ENCODE peak calls at places on chromosomes 5 and 9, in ten cellular contexts. E is fibroblast of pulmonary artery, C is transverse colon, O is IMR-90, U is fibroblast of lung, G is body of pancreas, H is endodermal cell, R is AG04450, S is mucosa of descending colon, P is PC-3. W is an unnamed sample.

GRCh38 chr5:130874861-130875419 is 290.1 kb downstream of the HINT1 start:
- DNase-seq in C (no peak), U (no peak), H (no peak), G (no peak), P (no peak), E (no peak), S (no peak), O (no peak), R (no peak), W (no peak)

GRCh38 chr5:34450338-34450737 is 205.8 kb upstream of the RAI14 start:
- DNase-seq in G (no peak), R (no peak), U (no peak), S (no peak), H (no peak), O (no peak), E (no peak), P (no peak), C (no peak), W (no peak)

GRCh38 chr9:129166962-129167557 is 11.0 kb downstream of the IER5L start:
- DNase-seq in U (peak; percentile 75), E (peak; percentile 73), C (peak; percentile 92), S (peak; percentile 93), R (no peak), G (peak; percentile 94), P (peak; percentile 86), H (peak; percentile 86), O (peak; percentile 80), W (peak; percentile 72)

GRCh38 chr5:16976625-16977008 is 40.5 kb upstream of the MYO10 start:
- DNase-seq in G (no peak), S (no peak), O (no peak), R (no peak), U (no peak), C (no peak), P (no peak), E (no peak), H (no peak), W (no peak)

GRCh38 chr9:16410601-16411285 is 459.7 kb downstream of the BNC2 start:
- DNase-seq in S (no peak), U (no peak), G (no peak), R (no peak), O (peak; percentile 85), P (no peak), E (peak; percentile 37), C (no peak), H (no peak), W (peak; percentile 64)

GRCh38 chr9:69009708-69010107 is 4.2 kb downstream of the PRKACG start:
- DNase-seq in P (no peak), H (peak; percentile 1), G (no peak), O (no peak), S (no peak), U (no peak), E (no peak), R (no peak), C (no peak), W (no peak)

GRCh38 chr5:162393555-162393954 is 326.0 kb downstream of the GABRG2 start:
- DNase-seq in P (no peak), E (no peak), R (no peak), G (no peak), U (no peak), H (no peak), C (no peak), S (no peak), O (no peak), W (no peak)

GRCh38 chr5:14743601-14744295 is 79.2 kb downstream of the OTULIN start:
- DNase-seq in S (no peak), O (peak; percentile 77), G (no peak), U (peak; percentile 27), R (peak; percentile 32), H (no peak), E (peak; percentile 28), C (no peak), P (peak; percentile 71), W (peak; percentile 78)

GRCh38 chr5:88674262-88675158 is 208.5 kb downstream of the MEF2C start:
- DNase-seq in H (peak; percentile 89), U (no peak), S (peak; percentile 61), G (no peak), O (no peak), R (no peak), E (no peak), P (no peak), C (no peak), W (no peak)

GRCh38 chr9:107309271-107309670 is 26.2 kb downstream of the RAD23B start:
- DNase-seq in U (no peak), O (no peak), E (no peak), R (no peak), C (no peak), G (no peak), S (no peak), P (no peak), H (no peak), W (no peak)

GRCh38 chr5:15249152-15249551 is 250.8 kb upstream of the FBXL7 start:
- DNase-seq in U (peak; percentile 75), G (no peak), P (peak; percentile 69), R (peak; percentile 32), C (no peak), O (peak; percentile 84), H (no peak), E (peak; percentile 91), S (no peak), W (peak; percentile 37)

GRCh38 chr9:70120834-70121510 is 77.3 kb downstream of the MAMDC2 start:
- DNase-seq in R (peak; percentile 85), U (peak; percentile 88), O (peak; percentile 97), P (peak; percentile 83), E (peak; percentile 90), H (peak; percentile 73), S (peak; percentile 41), G (peak; percentile 40), C (peak; percentile 37), W (peak; percentile 94)

GRCh38 chr9:893843-894420 is 52.4 kb downstream of the DMRT1 start:
- DNase-seq in C (peak; percentile 64), U (peak; percentile 52), H (peak; percentile 82), R (peak; percentile 1), O (peak; percentile 49), E (peak; percentile 61), P (peak; percentile 71), G (peak; percentile 84), S (peak; percentile 50), W (peak; percentile 60)

GRCh38 chr5:145471026-145471425 is 364.1 kb downstream of the PRELID2 start:
- DNase-seq in P (no peak), G (no peak), O (no peak), U (no peak), E (no peak), C (no peak), S (no peak), R (no peak), H (no peak), W (no peak)

GRCh38 chr5:166823360-166823759 is 1468.1 kb upstream of the WWC1 start:
- DNase-seq in S (no peak), P (no peak), R (no peak), O (no peak), G (no peak), H (no peak), C (no peak), E (no peak), U (no peak), W (no peak)

GRCh38 chr9:83322438-83322837 is 215.8 kb downstream of the FRMD3 start:
- DNase-seq in H (no peak), U (no peak), R (no peak), C (no peak), P (no peak), O (no peak), S (no peak), G (no peak), E (no peak), W (no peak)

GRCh38 chr5:40165789-40166728 is 513.7 kb upstream of the PTGER4 start:
- DNase-seq in R (no peak), U (peak; percentile 47), C (no peak), P (peak; percentile 55), E (peak; percentile 6), S (no peak), H (peak; percentile 44), G (no peak), O (peak; percentile 19), W (peak; percentile 32)
- TF ChIP-seq CTCF in R (peak; percentile 13), U (no peak), C (no peak), P (peak; percentile 46), E (no peak), S (no peak), H (no peak), G (no peak), O (peak; percentile 27), W (peak; percentile 14)

DNA sequence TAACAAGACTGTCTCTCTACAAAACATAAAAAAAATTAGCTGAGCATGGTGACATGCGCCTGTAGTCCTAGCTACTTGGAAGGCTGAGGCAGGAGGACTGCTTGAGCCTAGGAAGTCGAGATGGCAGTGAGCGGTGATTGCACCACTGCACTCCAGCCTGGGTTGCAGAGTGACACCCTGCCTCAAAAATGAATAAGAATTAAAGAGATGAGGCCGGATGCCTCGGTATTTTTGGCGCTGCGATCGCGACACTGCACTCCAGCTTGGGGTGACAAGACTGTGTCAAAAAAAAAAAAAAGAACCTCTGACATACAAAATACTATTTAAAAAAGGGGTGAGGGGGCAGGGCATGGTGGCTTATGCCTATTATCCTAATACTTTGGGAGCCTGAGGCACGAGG is 7.3 kb downstream of the GPBP1 start:
- DNase-seq in E (no peak), C (no peak), S (no peak), G (no peak), R (no peak), H (no peak), P (no peak), U (no peak), O (no peak), W (no peak)
- H3K4me3 ChIP-seq in E (no peak overlapping the region), C (peak overlapping the region; percentile 8), S (no peak overlapping the region), G (no peak overlapping the region), R (no peak overlapping the region), H (no peak overlapping the region), P (no peak overlapping the region), U (no peak overlapping the region), O (no peak overlapping the region), W (no peak overlapping the region)

DNA sequence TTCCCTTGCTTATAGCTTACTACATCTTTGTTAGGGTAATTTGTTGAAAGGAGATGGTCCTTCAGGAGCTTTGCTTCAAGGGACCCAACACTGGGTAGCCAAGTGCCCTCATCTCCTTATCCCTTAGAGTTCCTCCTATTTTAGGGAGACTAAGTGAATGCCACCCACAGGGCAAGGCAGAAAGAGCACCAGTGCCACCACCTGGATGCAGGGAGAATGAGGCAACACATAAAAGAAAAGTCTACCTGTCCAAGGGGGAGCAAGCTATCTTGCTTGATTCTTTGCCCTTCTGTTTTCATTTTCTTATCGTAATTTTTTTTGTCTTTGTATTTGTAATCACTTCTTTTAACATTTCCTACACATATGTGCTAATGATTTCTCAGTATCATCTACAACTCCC is 205.5 kb downstream of the NPR3 start:
- DNase-seq in R (peak; percentile 2), G (no peak), H (peak; percentile 84), E (peak; percentile 28), C (no peak), S (peak; percentile 32), P (peak; percentile 80), U (peak; percentile 61), O (peak; percentile 52), W (peak; percentile 59)
- TF ChIP-seq CTCF in R (peak; percentile 71), G (peak; percentile 14), H (peak; percentile 81), E (peak; percentile 34), C (peak; percentile 16), S (no peak), P (peak; percentile 95), U (peak; percentile 49), O (peak; percentile 68), W (peak; percentile 68)

DNA sequence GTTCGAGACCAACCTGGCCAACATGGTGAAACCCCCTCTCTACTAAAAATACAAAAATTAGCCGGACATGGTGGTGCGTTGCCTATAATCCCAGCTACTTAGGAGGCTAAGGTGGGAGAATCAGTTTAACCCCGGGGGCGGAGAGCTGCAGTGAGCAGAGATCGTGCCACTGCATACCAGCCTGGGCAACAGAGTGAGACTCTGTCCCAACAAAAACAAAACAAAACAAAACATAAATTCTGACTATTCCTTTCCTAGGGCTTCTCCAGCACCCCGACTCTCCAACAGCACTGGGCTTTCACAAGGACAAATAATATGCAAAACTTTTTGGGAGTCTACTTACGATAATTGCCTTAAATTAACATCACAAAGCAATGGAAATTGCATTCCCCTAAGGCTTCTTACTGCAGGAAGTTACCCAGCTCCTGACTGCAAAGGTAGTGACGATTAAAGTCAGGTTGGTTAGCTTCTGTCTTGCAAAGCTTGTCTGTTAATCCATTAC is 15.9 kb upstream of the CDKN2AIPNL start:
- DNase-seq in H (peak; percentile 81), O (no peak), S (no peak), P (no peak), C (no peak), G (no peak), E (no peak), R (no peak), U (no peak), W (no peak)
- H3K4me3 ChIP-seq in H (no peak overlapping the region), O (no peak overlapping the region), S (no peak overlapping the region), P (no peak overlapping the region), C (no peak overlapping the region), G (no peak overlapping the region), E (no peak overlapping the region), R (no peak overlapping the region), U (no peak overlapping the region), W (no peak overlapping the region)